ENCODE peak calls at places on chromosomes 6 and 20, in nine cellular contexts. C is cardiac fibroblast, Z is neural progenitor cell, M is PC-3, F is HFF-Myc, U is brain microvascular endothelial cell, I is A673, L is pancreas, Y is GM06990. R is an unnamed sample.

GRCh38 chr6:30888472-30889137 is 4.3 kb downstream of the DDR1 start:
- DNase-seq in I (peak; percentile 52), Y (no peak), C (peak; percentile 68), M (peak; percentile 23), F (no peak), L (peak; percentile 8), Z (no peak), U (peak; percentile 63), R (no peak)

GRCh38 chr6:22848121-22848520 is 278.8 kb downstream of the HDGFL1 start:
- DNase-seq in C (no peak), Y (no peak), M (no peak), L (no peak), F (no peak), I (peak; percentile 64), U (peak; percentile 11), Z (no peak), R (no peak)

GRCh38 chr20:48866936-48867335 is 39.1 kb upstream of the PREX1 start:
- DNase-seq in C (no peak), I (no peak), Z (no peak), F (no peak), U (no peak), Y (no peak), L (no peak), M (no peak), R (no peak)

GRCh38 chr20:23412026-23412425 is 9.3 kb downstream of the NAPB start:
- DNase-seq in F (no peak), C (no peak), L (no peak), Y (no peak), Z (no peak), U (no peak), I (peak; percentile 17), M (no peak), R (no peak)

GRCh38 chr20:57089701-57090144 is 176.7 kb downstream of the BMP7 start:
- DNase-seq in Z (peak; percentile 90), Y (peak; percentile 61), C (peak; percentile 41), F (no peak), U (peak; percentile 27), I (peak; percentile 70), M (peak; percentile 83), L (peak; percentile 74), R (no peak)

GRCh38 chr6:113909224-113909856 is 52.2 kb downstream of the MARCKS start:
- DNase-seq in I (peak; percentile 79), F (peak; percentile 72), L (no peak), M (peak; percentile 75), Z (peak; percentile 80), Y (no peak), U (peak; percentile 69), C (peak; percentile 77), R (peak; percentile 24)

GRCh38 chr6:46329568-46329967 is 158.8 kb upstream of the ENPP5 start:
- DNase-seq in C (peak; percentile 53), U (no peak), L (no peak), F (no peak), Z (no peak), M (no peak), Y (no peak), I (no peak), R (no peak)

GRCh38 chr20:35901678-35902544 is 52.4 kb downstream of the SCAND1 start:
- DNase-seq in F (peak; percentile 86), C (peak; percentile 80), U (peak; percentile 91), Y (no peak), Z (no peak), I (peak; percentile 29), L (no peak), M (peak; percentile 80), R (no peak)

GRCh38 chr20:9110916-9111432 is 42.1 kb downstream of the PLCB4 start:
- DNase-seq in C (no peak), L (no peak), F (no peak), I (no peak), Z (no peak), M (no peak), Y (no peak), U (no peak), R (no peak)

GRCh38 chr6:169383265-169383664 is 129.6 kb upstream of the THBS2 start:
- DNase-seq in Z (no peak), L (no peak), Y (no peak), M (no peak), I (no peak), U (no peak), C (no peak), F (no peak), R (no peak)

GRCh38 chr20:8414611-8415274 is 282.7 kb downstream of the PLCB1 start:
- DNase-seq in M (peak; percentile 12), Z (no peak), U (peak; percentile 19), Y (peak; percentile 40), C (peak; percentile 67), F (peak; percentile 74), I (peak; percentile 32), L (no peak), R (no peak)

GRCh38 chr6:28490191-28490890 is 25.3 kb downstream of the GPX6 start:
- DNase-seq in M (no peak), L (no peak), C (peak; percentile 36), I (peak; percentile 42), F (no peak), Z (peak; percentile 26), Y (peak; percentile 22), U (peak; percentile 21), R (no peak)

DNA sequence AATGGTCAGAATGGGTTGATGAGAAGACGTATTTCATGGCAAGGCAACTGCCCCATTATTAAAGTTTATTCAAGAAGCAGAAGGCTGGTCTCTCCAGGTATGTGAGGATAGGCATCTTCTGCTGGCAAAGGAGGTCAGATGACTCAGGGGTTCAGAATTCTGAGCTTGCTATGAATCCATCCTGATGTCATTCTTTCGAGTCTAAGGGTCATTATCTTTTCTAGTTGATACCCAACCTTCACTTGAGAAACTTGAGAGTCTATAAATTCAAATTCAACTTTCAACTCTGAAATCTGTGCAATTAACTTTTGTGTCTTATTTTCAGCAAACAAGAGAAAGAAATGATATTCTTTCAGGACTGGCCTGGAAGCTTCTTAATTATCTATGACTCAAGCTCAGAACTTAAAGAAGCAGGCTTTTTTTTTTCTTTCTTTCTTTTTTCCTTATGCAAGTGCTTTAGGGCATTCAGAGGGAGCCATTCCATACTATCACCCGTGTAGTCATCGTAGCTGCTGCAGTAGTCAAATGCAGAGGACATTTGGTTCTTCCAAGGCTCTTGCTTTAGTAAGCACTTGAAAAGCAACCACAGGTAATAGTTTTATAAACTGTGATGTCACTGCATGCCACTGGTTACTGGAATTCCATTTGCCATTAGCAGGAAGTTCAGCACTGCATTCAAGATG is 93.1 kb downstream of the ADTRP start:
- DNase-seq in I (peak; percentile 9), U (peak; percentile 68), Y (no peak), Z (no peak), F (no peak), L (no peak), C (no peak), M (peak; percentile 95), R (no peak)
- H3K4me3 ChIP-seq in I (no peak overlapping the region), U (no peak overlapping the region), Y (no peak overlapping the region), Z (no peak overlapping the region), F (no peak overlapping the region), L (no peak overlapping the region), C (no peak overlapping the region), M (peak overlapping the region; percentile 17), R (no peak overlapping the region)

DNA sequence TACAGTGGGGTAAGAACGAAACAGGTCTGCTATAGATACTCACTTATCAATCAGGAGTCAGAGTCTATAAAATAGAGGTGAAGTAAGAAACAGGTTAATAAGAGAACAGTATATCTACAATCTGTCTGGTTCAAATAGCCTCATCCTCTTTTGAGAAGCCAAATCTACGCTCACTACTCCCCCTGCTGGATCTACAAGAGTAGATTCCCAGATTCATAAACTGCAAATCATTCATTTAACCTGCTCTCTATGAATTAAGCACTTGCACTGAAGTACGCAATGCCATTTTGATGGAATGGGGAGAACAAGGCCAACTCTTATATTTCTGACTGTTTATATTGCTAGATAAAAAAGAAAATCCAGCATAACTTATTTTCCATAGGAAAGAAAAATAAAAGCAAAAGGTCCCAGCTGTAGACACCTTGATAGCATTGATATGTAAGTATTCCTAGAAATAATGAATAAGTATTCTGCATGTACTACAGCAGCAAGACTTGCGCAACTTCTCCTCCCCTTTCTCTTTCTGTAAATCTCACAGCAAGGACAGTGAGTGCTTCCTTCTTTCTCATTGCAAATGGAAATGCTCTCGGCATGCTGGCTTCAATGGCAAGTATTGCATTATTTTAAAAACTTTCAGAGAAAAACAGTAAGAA is 92.3 kb downstream of the RFX6 start:
- DNase-seq in L (peak; percentile 28), Z (peak; percentile 64), M (peak; percentile 64), F (peak; percentile 22), Y (no peak), C (peak; percentile 60), U (peak; percentile 34), I (peak; percentile 65), R (peak; percentile 16)
- TF ChIP-seq CTCF in L (peak; percentile 44), Z (peak; percentile 78), M (peak; percentile 74), F (peak; percentile 70), Y (peak; percentile 76), C (peak; percentile 63), U (peak; percentile 74), I (peak; percentile 71), R (peak; percentile 81)

GRCh38 chr6:109265530-109265929 is 116.7 kb downstream of the CD164 start:
- DNase-seq in L (no peak), C (no peak), M (no peak), Y (no peak), I (no peak), F (no peak), U (no peak), Z (no peak), R (no peak)
- H3K4me3 ChIP-seq in L (no peak overlapping the region), C (no peak overlapping the region), M (no peak overlapping the region), Y (no peak overlapping the region), I (no peak overlapping the region), F (no peak overlapping the region), U (no peak overlapping the region), Z (no peak overlapping the region), R (no peak overlapping the region)

GRCh38 chr6:167077241-167077932 is 45.5 kb upstream of the CCR6 start:
- DNase-seq in Z (peak; percentile 34), U (no peak), I (no peak), C (no peak), L (no peak), M (no peak), Y (no peak), F (no peak), R (no peak)

GRCh38 chr6:167078745-167079144 is 44.2 kb upstream of the CCR6 start:
- DNase-seq in Y (no peak), U (no peak), F (no peak), M (no peak), Z (no peak), C (no peak), I (no peak), L (no peak), R (no peak)

GRCh38 chr6:167079853-167080297 is 43.0 kb upstream of the CCR6 start:
- DNase-seq in Y (peak; percentile 76), L (no peak), U (no peak), C (no peak), M (no peak), Z (no peak), F (no peak), I (no peak), R (peak; percentile 86)
- TF ChIP-seq CTCF in Y (peak; percentile 70), L (no peak), U (no peak), C (no peak), M (no peak), Z (peak; percentile 9), F (no peak), I (no peak), R (peak; percentile 73)

GRCh38 chr6:1396952-1397868 is 7.8 kb downstream of the FOXF2 start:
- DNase-seq in U (peak; percentile 69), I (peak; percentile 78), Y (peak; percentile 84), F (peak; percentile 88), Z (peak; percentile 89), L (peak; percentile 69), M (peak; percentile 86), C (peak; percentile 80), R (peak; percentile 46)
- H3K4me3 ChIP-seq in U (no peak overlapping the region), I (no peak overlapping the region), Y (no peak overlapping the region), F (peak overlapping the region; percentile 0), Z (no peak overlapping the region), L (no peak overlapping the region), M (no peak overlapping the region), C (no peak overlapping the region), R (no peak overlapping the region)

GRCh38 chr6:9025223-9025622 is 589.9 kb upstream of the SLC35B3 start:
- DNase-seq in Y (no peak), C (no peak), M (no peak), Z (no peak), I (no peak), U (no peak), F (no peak), L (no peak), R (no peak)
- TF ChIP-seq CTCF in Y (no peak), C (no peak), M (no peak), Z (no peak), I (no peak), U (no peak), F (no peak), L (no peak), R (no peak)

R was measured in GM12864.